ENCODE peak calls at places on chromosome 6, in eight cellular contexts. Z is heart right ventricle; L is HCT116; J is hepatocyte; C is transverse colon; R is CD8-positive, alpha-beta T cell; W is neuronal stem cell; S is psoas muscle. K is an unnamed sample. For H3K9me3 and H3K27me3, the result is how much of the 10 kb centered on the place peaks cover.

GRCh38 chr6:127177030-127177928 is 58.8 kb downstream of the RSPO3 start:
- DNase-seq in W (no peak), Z (no peak), S (no peak), R (no peak), C (no peak), L (no peak), J (no peak), K (no peak)

GRCh38 chr6:25173951-25174474 is 105.2 kb upstream of the CARMIL1 start:
- DNase-seq in S (no peak), C (no peak), L (peak), R (no peak), J (peak), W (no peak), Z (no peak), K (no peak)

GRCh38 chr6:13488015-13488895 is 855 bp upstream of the GFOD1 start:
- DNase-seq in Z (peak), C (peak), W (no peak), R (no peak), L (no peak), J (peak), S (peak), K (peak)

GRCh38 chr6:111858347-111858746 is 14.9 kb downstream of the FYN start:
- DNase-seq in W (no peak), L (no peak), S (no peak), Z (no peak), J (no peak), R (no peak), C (no peak), K (no peak)

GRCh38 chr6:26194774-26195375 is 107.6 kb downstream of the HFE start:
- DNase-seq in J (no peak), L (no peak), C (no peak), Z (no peak), S (no peak), W (no peak), R (no peak), K (no peak)

GRCh38 chr6:108002365-108003221 is 44.6 kb upstream of the SEC63 start:
- DNase-seq in J (peak), W (no peak), L (no peak), R (no peak), C (peak), Z (no peak), S (no peak), K (no peak)

GRCh38 chr6:12012231-12012565 is at the start of gene HIVEP1:
- DNase-seq in S (peak), L (no peak), Z (no peak), W (peak), R (no peak), J (peak), C (no peak), K (peak)

GRCh38 chr6:113172531-113172966 is 684.6 kb upstream of the MARCKS start:
- DNase-seq in R (no peak), J (no peak), C (peak), L (no peak), S (no peak), Z (peak), W (no peak), K (no peak)

GRCh38 chr6:151060096-151060741 is 179.5 kb upstream of the AKAP12 start:
- DNase-seq in L (peak), R (no peak), S (no peak), W (no peak), Z (no peak), C (no peak), J (peak), K (peak)

GRCh38 chr6:156262014-156262413 is 515.2 kb upstream of the ARID1B start:
- DNase-seq in W (no peak), R (no peak), Z (no peak), J (peak), S (no peak), L (no peak), C (no peak), K (no peak)

GRCh38 chr6:137024172-137024990 is 20.4 kb downstream of the IL20RA start:
- DNase-seq in S (no peak), C (no peak), Z (no peak), J (no peak), L (no peak), W (no peak), R (no peak), K (no peak)

GRCh38 chr6:139547082-139547776 is 172.8 kb upstream of the CITED2 start:
- DNase-seq in L (no peak), W (no peak), Z (no peak), S (no peak), R (no peak), J (no peak), C (no peak), K (no peak)

GRCh38 chr6:129073651-129074419 is 190.9 kb downstream of the LAMA2 start:
- DNase-seq in W (no peak), Z (no peak), J (no peak), S (no peak), L (no peak), C (no peak), R (no peak), K (no peak)

GRCh38 chr6:105192707-105193465 is 13.1 kb upstream of the POPDC3 start:
- DNase-seq in C (no peak), J (no peak), L (no peak), Z (no peak), S (no peak), W (no peak), R (no peak), K (no peak)

GRCh38 chr6:52352239-52353008 is 9.5 kb upstream of the PAQR8 start:
- DNase-seq in W (no peak), S (no peak), C (peak), J (peak), L (peak), R (no peak), Z (no peak), K (no peak)

GRCh38 chr6:5359413-5359812 is 98.1 kb downstream of the FARS2 start:
- DNase-seq in S (no peak), L (no peak), W (no peak), Z (no peak), R (no peak), J (no peak), C (no peak), K (no peak)

GRCh38 chr6:31712296-31712695 is 2.9 kb upstream of the LY6G6D start:
- DNase-seq in R (no peak), Z (peak), J (no peak), L (no peak), W (no peak), S (no peak), C (peak), K (no peak)

DNA sequence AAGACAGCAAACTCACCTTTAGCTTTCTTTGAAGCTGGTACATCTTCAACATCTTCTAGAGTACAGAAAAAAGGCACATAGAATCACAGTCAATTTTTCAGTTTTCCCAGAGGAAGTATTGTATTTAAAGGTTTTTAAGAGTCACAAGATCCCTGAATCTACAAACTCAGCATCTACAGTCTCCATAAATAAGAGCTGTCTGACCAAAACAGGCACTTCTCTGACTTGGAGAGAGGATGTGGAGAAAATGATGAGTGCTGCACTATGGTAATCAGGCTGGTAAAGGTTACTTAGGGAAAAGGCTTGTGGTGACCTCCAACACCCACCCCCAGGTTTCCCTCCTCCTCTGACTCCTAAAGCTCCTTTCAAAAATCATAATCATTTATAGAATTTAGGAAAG is 228.0 kb downstream of the CLVS2 start:
- DNase-seq in C (no peak), W (no peak), J (no peak), Z (no peak), S (no peak), R (no peak), L (no peak), K (no peak)
- H3K9me3 ChIP-seq in C (under half), W (under half), J (under half), Z (under half), S (under half), R (under half), L (under half), K (under half)

GRCh38 chr6:117298941-117299340 is 33.6 kb downstream of the VGLL2 start:
- DNase-seq in R (no peak), Z (no peak), C (no peak), S (no peak), L (no peak), J (no peak), W (no peak), K (no peak)
- H3K4me3 ChIP-seq in R (no peak), Z (no peak), C (no peak), S (no peak), L (no peak), J (no peak), W (no peak), K (no peak)

DNA sequence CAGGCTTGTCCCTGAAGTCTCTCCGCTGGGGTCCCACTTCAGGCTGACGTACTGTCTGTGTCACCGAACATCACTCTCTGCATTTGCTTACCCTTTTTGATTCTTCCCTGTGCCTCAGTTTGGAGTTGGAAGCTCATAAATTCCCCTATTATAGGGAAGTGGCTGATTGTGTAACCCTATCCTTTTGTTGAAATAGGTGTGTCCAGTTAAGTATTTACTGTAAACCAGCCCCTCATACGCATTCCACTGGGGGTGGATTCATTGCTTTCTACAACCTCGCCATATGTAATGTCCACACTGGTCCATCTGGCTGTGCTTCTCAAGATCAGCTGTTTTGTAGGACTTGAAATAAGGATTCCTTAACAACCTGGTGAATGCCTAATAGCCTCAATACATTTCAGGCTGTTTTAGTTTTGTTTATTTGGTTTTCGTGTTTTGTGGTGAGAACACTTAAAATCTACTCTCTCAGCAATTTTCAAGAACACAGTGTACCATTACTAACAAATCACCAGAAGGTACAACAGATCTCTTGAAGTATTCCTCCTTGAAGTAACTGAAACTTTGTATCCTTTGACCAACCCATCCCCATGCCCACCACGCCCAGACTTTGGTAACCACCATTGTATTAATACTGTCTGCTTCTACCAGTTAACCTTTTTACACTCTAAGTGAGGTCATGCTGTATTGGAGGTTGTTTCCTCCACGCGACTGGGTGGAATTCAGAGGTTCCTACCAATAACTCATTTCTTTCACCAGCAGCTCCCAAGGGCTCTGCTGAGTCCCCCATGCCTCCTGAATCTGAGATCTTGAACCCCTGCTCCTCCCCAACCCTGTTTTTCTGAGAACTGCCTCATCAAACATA is 5.9 kb upstream of the TRIM40 start:
- DNase-seq in R (no peak), Z (no peak), S (no peak), W (no peak), C (no peak), L (no peak), J (no peak), K (no peak)
- H3K27me3 ChIP-seq in R (under half), Z (half or more), S (half or more), W (under half), C (half or more), L (under half), J (under half), K (under half)

DNA sequence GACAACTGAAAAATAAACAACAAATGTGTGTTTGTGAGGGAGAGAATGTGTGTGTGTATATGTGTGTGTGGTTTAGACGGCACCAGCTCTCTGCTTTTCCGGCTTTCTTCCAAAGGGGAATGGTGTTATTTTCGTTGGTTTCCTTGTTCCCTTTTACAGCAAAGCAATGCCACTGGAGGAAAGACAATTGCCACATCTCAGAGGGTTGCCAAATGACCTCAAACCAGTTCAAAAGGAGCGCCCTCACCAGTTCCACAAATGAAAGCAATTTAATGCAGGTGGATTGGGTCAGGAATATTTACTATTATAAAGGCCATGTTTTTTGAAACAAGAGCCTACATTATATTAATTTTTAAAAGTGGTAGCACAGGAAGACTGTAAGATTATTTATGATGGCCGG is 587.1 kb downstream of the PRKN start:
- DNase-seq in S (no peak), L (no peak), C (no peak), W (no peak), R (no peak), J (no peak), Z (no peak), K (no peak)
- H3K9me3 ChIP-seq in S (under half), L (under half), C (under half), W (under half), R (under half), J (under half), Z (under half), K (under half)

DNA sequence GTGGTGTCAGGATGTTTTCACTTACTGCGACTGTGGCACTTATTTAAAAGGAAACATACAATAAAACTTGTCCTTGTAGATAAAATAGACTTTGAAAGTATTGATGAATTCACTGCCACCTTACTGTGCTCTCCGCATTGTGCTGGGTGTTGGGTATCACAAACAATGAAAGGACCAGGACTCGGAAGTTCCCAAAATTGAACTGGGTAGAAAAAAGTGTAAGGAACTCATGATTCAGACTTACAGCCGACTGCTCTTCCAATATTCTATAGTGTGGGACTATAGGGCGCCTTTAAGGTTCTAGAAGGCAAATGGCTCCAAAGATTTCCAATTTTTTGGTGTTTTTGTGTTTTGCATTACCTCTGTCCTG is 32.0 kb upstream of the ID4 start:
- DNase-seq in L (peak), R (no peak), J (no peak), Z (no peak), C (no peak), W (no peak), S (no peak), K (no peak)
- H3K4me3 ChIP-seq in L (peak), R (no peak), J (peak), Z (peak), C (peak), W (peak), S (peak), K (peak)

GRCh38 chr6:168403370-168404005 is 37.5 kb upstream of the SMOC2 start:
- DNase-seq in W (no peak), L (no peak), S (no peak), Z (no peak), R (no peak), C (no peak), J (no peak), K (no peak)
- H3K27me3 ChIP-seq in W (under half), L (under half), S (under half), Z (under half), R (under half), C (under half), J (under half), K (under half)

GRCh38 chr6:27295301-27296079 is 16.6 kb downstream of the POM121L2 start:
- DNase-seq in R (no peak), L (peak), W (no peak), C (no peak), S (no peak), Z (no peak), J (peak), K (no peak)

GRCh38 chr6:27294409-27294808 is 17.7 kb downstream of the POM121L2 start:
- DNase-seq in L (no peak), S (no peak), C (no peak), W (no peak), R (no peak), J (no peak), Z (no peak), K (no peak)

GRCh38 chr6:27296106-27296783 is 15.8 kb downstream of the POM121L2 start:
- DNase-seq in S (no peak), Z (no peak), R (no peak), J (peak), C (no peak), L (peak), W (no peak), K (no peak)

GRCh38 chr6:27297857-27298730 is 14.0 kb downstream of the POM121L2 start:
- DNase-seq in J (peak), C (no peak), S (no peak), R (no peak), L (peak), W (no peak), Z (no peak), K (no peak)

GRCh38 chr6:27297484-27297856 is 14.6 kb downstream of the POM121L2 start:
- DNase-seq in J (no peak), Z (no peak), W (no peak), S (no peak), C (no peak), R (no peak), L (no peak), K (no peak)
- H3K9me3 ChIP-seq in J (under half), Z (under half), W (under half), S (under half), C (under half), R (under half), L (under half), K (under half)